ENCODE peak calls at places on chromosomes 5 and 9, in four cellular contexts. R, M, I and G are unnamed samples.

GRCh38 chr5:73796164-73797141 is 170.5 kb downstream of the ARHGEF28 start:
- DNase-seq in R (no peak), M (peak), I (peak), G (peak)

GRCh38 chr5:137254153-137254552 is 245.0 kb downstream of the SPOCK1 start:
- DNase-seq in M (no peak), I (no peak), R (no peak), G (peak)

GRCh38 chr9:69047331-69047730 is 11.8 kb downstream of the FXN start:
- DNase-seq in I (no peak), R (no peak), M (no peak), G (no peak)

GRCh38 chr9:88880194-88880593 is 111.1 kb upstream of the S1PR3 start:
- DNase-seq in R (no peak), M (no peak), I (no peak), G (no peak)

GRCh38 chr5:673140-673836 is 19.9 kb downstream of the TPPP start:
- DNase-seq in I (no peak), M (no peak), R (no peak), G (no peak)

GRCh38 chr5:79536193-79536906 is 22.4 kb upstream of the HOMER1 start:
- DNase-seq in R (no peak), I (no peak), M (no peak), G (no peak)

GRCh38 chr5:156378159-156378558 is 51.2 kb downstream of the SGCD start:
- DNase-seq in M (no peak), I (no peak), R (no peak), G (no peak)

GRCh38 chr5:75049581-75050274 is 2.6 kb downstream of the GCNT4 start:
- DNase-seq in R (no peak), I (no peak), M (peak), G (no peak)

GRCh38 chr5:1955586-1955985 is 72.9 kb upstream of the IRX4 start:
- DNase-seq in R (no peak), M (no peak), I (no peak), G (no peak)

GRCh38 chr5:44252545-44252944 is 136.7 kb downstream of the FGF10 start:
- DNase-seq in R (no peak), I (no peak), M (no peak), G (no peak)

GRCh38 chr5:91119941-91120850 is 262.9 kb downstream of the ARRDC3 start:
- DNase-seq in I (no peak), M (peak), R (no peak), G (no peak)

GRCh38 chr5:129973716-129974426 is 69.6 kb downstream of the CHSY3 start:
- DNase-seq in I (peak), R (no peak), M (no peak), G (peak)

GRCh38 chr9:78989031-78989658 is 582.6 kb upstream of the TLE4 start:
- DNase-seq in M (no peak), I (no peak), R (no peak), G (no peak)

GRCh38 chr9:126487856-126488255 is 125.9 kb upstream of the LMX1B start:
- DNase-seq in M (no peak), I (no peak), R (no peak), G (no peak)

GRCh38 chr5:113123563-113123962 is 147.0 kb downstream of the DCP2 start:
- DNase-seq in M (no peak), I (no peak), R (no peak), G (no peak)

GRCh38 chr9:38346811-38347735 is 45.4 kb upstream of the ALDH1B1 start:
- DNase-seq in R (peak), I (no peak), M (no peak), G (no peak)

GRCh38 chr5:72252574-72253155 is 67.4 kb downstream of the MRPS27 start:
- DNase-seq in R (no peak), I (no peak), M (no peak), G (no peak)

GRCh38 chr9:128203842-128204551 is 818 bp downstream of the DNM1 start:
- DNase-seq in I (no peak), R (peak), M (peak), G (no peak)

GRCh38 chr5:52139888-52140580 is 647.7 kb upstream of the ITGA1 start:
- DNase-seq in R (no peak), I (no peak), M (no peak), G (no peak)

GRCh38 chr5:107654827-107655226 is 15.9 kb downstream of the EFNA5 start:
- DNase-seq in I (no peak), M (no peak), R (no peak), G (no peak)

GRCh38 chr5:134545070-134545868 is 19.8 kb downstream of the JADE2 start:
- DNase-seq in M (peak), I (no peak), R (peak), G (no peak)

GRCh38 chr5:150517272-150518152 is 9.6 kb downstream of the NDST1 start:
- DNase-seq in I (peak), M (no peak), R (no peak), G (peak)

GRCh38 chr9:115211413-115212204 is 93.7 kb upstream of the TNC start:
- DNase-seq in M (no peak), I (no peak), R (no peak), G (no peak)

GRCh38 chr5:132462856-132463745 is 27.5 kb downstream of the IRF1 start:
- DNase-seq in R (no peak), I (no peak), M (peak), G (no peak)

GRCh38 chr5:2898661-2899060 is 147.2 kb upstream of the IRX2 start:
- DNase-seq in I (no peak), R (peak), M (no peak), G (no peak)

GRCh38 chr5:1926071-1926440 is 43.3 kb upstream of the IRX4 start:
- DNase-seq in R (no peak), I (no peak), M (no peak), G (no peak)

GRCh38 chr5:51988561-51988960 is 605.3 kb downstream of the ISL1 start:
- DNase-seq in M (no peak), I (no peak), R (no peak), G (no peak)